ENCODE peak calls at places on chromosomes 3 and 15, in seven cellular contexts. N is A549, F is heart left ventricle, I is H1, J is AG04449, H is brain microvascular endothelial cell, G is psoas muscle. T is an unnamed sample.

GRCh38 chr3:38461086-38461390 is 7.3 kb downstream of the ACVR2B start:
- DNase-seq in N (no peak), F (no peak), I (no peak), J (no peak), H (no peak), G (no peak), T (no peak)

GRCh38 chr3:67809370-67809935 is 155.0 kb upstream of the SUCLG2 start:
- DNase-seq in N (no peak), F (no peak), I (no peak), J (no peak), H (no peak), G (no peak), T (no peak)

GRCh38 chr15:68466876-68467275 is 34.9 kb upstream of the ITGA11 start:
- DNase-seq in N (no peak), F (no peak), I (no peak), J (no peak), H (no peak), G (no peak), T (no peak)

GRCh38 chr3:8518138-8518537 is 16.5 kb downstream of the LMCD1 start:
- DNase-seq in N (no peak), F (no peak), I (no peak), J (no peak), H (peak), G (no peak), T (no peak)

GRCh38 chr3:683770-684169 is 409.1 kb upstream of the CNTN6 start:
- DNase-seq in N (no peak), F (no peak), I (no peak), J (no peak), H (no peak), G (no peak), T (no peak)

GRCh38 chr3:117393119-117393518 is 683.5 kb downstream of the TUSC7 start:
- DNase-seq in N (no peak), F (no peak), I (no peak), J (no peak), H (no peak), G (no peak), T (no peak)

GRCh38 chr3:107845355-107846281 is 245.2 kb downstream of the CD47 start:
- DNase-seq in N (no peak), F (no peak), I (no peak), J (no peak), H (peak), G (no peak), T (no peak)

GRCh38 chr3:113070226-113071220 is 79.7 kb downstream of the GTPBP8 start:
- DNase-seq in N (peak), F (no peak), I (no peak), J (no peak), H (peak), G (no peak), T (no peak)

GRCh38 chr3:99895106-99895705 is 77.5 kb downstream of the CMSS1 start:
- DNase-seq in N (no peak), F (no peak), I (no peak), J (no peak), H (no peak), G (no peak), T (no peak)

GRCh38 chr3:11706604-11707003 is 62.9 kb upstream of the VGLL4 start:
- DNase-seq in N (no peak), F (no peak), I (no peak), J (no peak), H (no peak), G (no peak), T (no peak)

GRCh38 chr3:11236588-11237461 is 35.4 kb upstream of the ATG7 start:
- DNase-seq in N (peak), F (peak), I (peak), J (no peak), H (peak), G (peak), T (peak)

GRCh38 chr15:29131336-29132109 is 138.1 kb downstream of the NSMCE3 start:
- DNase-seq in N (no peak), F (no peak), I (no peak), J (no peak), H (no peak), G (peak), T (no peak)

GRCh38 chr15:57436961-57437360 is 60.7 kb downstream of the CGNL1 start:
- DNase-seq in N (no peak), F (no peak), I (no peak), J (no peak), H (no peak), G (no peak), T (no peak)

GRCh38 chr3:7436542-7436941 is 575.6 kb downstream of the GRM7 start:
- DNase-seq in N (no peak), F (no peak), I (no peak), J (no peak), H (no peak), G (no peak), T (no peak)

GRCh38 chr15:70035719-70036077 is 62.0 kb downstream of the TLE3 start:
- DNase-seq in N (no peak), F (no peak), I (no peak), J (no peak), H (no peak), G (no peak), T (no peak)

GRCh38 chr3:59391131-59391530 is 341.3 kb upstream of the CFAP20DC start:
- DNase-seq in N (no peak), F (no peak), I (no peak), J (no peak), H (no peak), G (no peak), T (no peak)

GRCh38 chr15:51322622-51323296 is 15.6 kb downstream of the CYP19A1 start:
- DNase-seq in N (no peak), F (peak), I (no peak), J (no peak), H (no peak), G (peak), T (peak)

GRCh38 chr3:112012205-112012604 is 13.5 kb downstream of the TAGLN3 start:
- DNase-seq in N (no peak), F (no peak), I (no peak), J (no peak), H (no peak), G (no peak), T (no peak)

GRCh38 chr15:76647612-76648011 is 257.5 kb downstream of the SCAPER start:
- DNase-seq in N (no peak), F (no peak), I (no peak), J (no peak), H (no peak), G (no peak), T (no peak)

GRCh38 chr3:36833160-36833814 is 68.9 kb upstream of the DCLK3 start:
- DNase-seq in N (no peak), F (no peak), I (no peak), J (no peak), H (no peak), G (no peak), T (no peak)

GRCh38 chr3:127610105-127610504 is 11.9 kb downstream of the MCM2 start:
- DNase-seq in N (no peak), F (no peak), I (no peak), J (no peak), H (peak), G (peak), T (no peak)

GRCh38 chr15:45377630-45378148 is 655 bp downstream of the GATM start:
- DNase-seq in N (no peak), F (peak), I (peak), J (no peak), H (no peak), G (peak), T (no peak)

GRCh38 chr3:64150527-64151238 is 74.6 kb downstream of the PRICKLE2 start:
- DNase-seq in N (peak), F (peak), I (no peak), J (peak), H (peak), G (peak), T (no peak)

GRCh38 chr15:94205366-94205765 is 26.0 kb upstream of the MCTP2 start:
- DNase-seq in N (no peak), F (no peak), I (no peak), J (peak), H (no peak), G (no peak), T (no peak)

GRCh38 chr15:57196865-57197264 is 179.4 kb upstream of the CGNL1 start:
- DNase-seq in N (no peak), F (no peak), I (no peak), J (no peak), H (no peak), G (no peak), T (no peak)

GRCh38 chr3:182837855-182838454 is 44.7 kb downstream of the ATP11B start:
- DNase-seq in N (no peak), F (no peak), I (no peak), J (no peak), H (no peak), G (no peak), T (no peak)

GRCh38 chr3:58560771-58561311 is 16.4 kb downstream of the FAM107A start:
- DNase-seq in N (peak), F (no peak), I (peak), J (peak), H (peak), G (no peak), T (no peak)

GRCh38 chr3:117837391-117837790 is 1127.8 kb downstream of the TUSC7 start:
- DNase-seq in N (no peak), F (no peak), I (no peak), J (no peak), H (no peak), G (no peak), T (no peak)

GRCh38 chr15:74845581-74845980 is 2.6 kb upstream of the ULK3 start:
- DNase-seq in N (no peak), F (no peak), I (no peak), J (no peak), H (no peak), G (no peak), T (no peak)

GRCh38 chr3:190041333-190042041 is 79.2 kb downstream of the P3H2 start:
- DNase-seq in N (no peak), F (no peak), I (no peak), J (no peak), H (no peak), G (no peak), T (no peak)

GRCh38 chr15:71333839-71334238 is 218.6 kb downstream of the THSD4 start:
- DNase-seq in N (no peak), F (no peak), I (no peak), J (no peak), H (peak), G (no peak), T (no peak)

GRCh38 chr3:50389368-50389767 is 30.0 kb upstream of the TMEM115 start:
- DNase-seq in N (no peak), F (no peak), I (no peak), J (no peak), H (no peak), G (no peak), T (no peak)

GRCh38 chr3:50388021-50388719 is 28.8 kb upstream of the TMEM115 start:
- DNase-seq in N (peak), F (no peak), I (peak), J (no peak), H (no peak), G (no peak), T (no peak)

GRCh38 chr3:50390523-50391177 is 31.3 kb upstream of the TMEM115 start:
- DNase-seq in N (no peak), F (peak), I (no peak), J (no peak), H (no peak), G (peak), T (no peak)

GRCh38 chr3:50385741-50386140 is 26.4 kb upstream of the TMEM115 start:
- DNase-seq in N (no peak), F (no peak), I (no peak), J (no peak), H (no peak), G (no peak), T (no peak)

GRCh38 chr3:50388720-50389352 is 29.5 kb upstream of the TMEM115 start:
- DNase-seq in N (no peak), F (no peak), I (no peak), J (no peak), H (peak), G (no peak), T (no peak)
- TF ChIP-seq CTCF in N (no peak), F (no peak), I (no peak), J (no peak), H (no peak), G (no peak), T (no peak)

GRCh38 chr15:84684092-84684491 is 26.1 kb upstream of the NMB start:
- DNase-seq in N (no peak), F (no peak), I (no peak), J (no peak), H (peak), G (no peak), T (no peak)

GRCh38 chr15:84685304-84685703 is 27.3 kb upstream of the NMB start:
- DNase-seq in N (no peak), F (no peak), I (no peak), J (no peak), H (peak), G (peak), T (no peak)

DNA sequence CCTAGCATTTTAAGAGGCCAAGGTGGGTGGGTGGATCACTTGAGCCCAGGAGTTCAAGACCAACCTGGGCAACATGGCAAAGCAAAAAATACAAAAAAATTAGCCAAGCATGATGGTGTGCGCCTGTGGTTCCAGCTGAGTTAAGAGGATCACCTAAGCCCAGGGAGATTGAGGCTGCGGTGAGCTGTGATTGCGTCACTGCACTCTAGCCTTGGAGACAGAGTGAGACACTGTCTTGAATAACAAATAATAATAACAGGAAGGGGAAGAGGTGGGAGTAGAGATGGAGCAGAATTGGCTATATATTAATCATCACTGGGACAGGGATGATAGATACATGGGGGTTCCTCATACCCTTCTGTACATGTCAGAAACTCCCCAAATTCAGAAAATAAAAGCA is 23.8 kb upstream of the NMB start:
- DNase-seq in N (no peak), F (no peak), I (no peak), J (no peak), H (peak), G (no peak), T (no peak)
- TF ChIP-seq CTCF in N (no peak), F (no peak), I (no peak), J (no peak), H (no peak), G (no peak), T (no peak)

GRCh38 chr3:153210116-153210515 is 48.1 kb downstream of the RAP2B start:
- DNase-seq in N (no peak), F (no peak), I (no peak), J (no peak), H (no peak), G (no peak), T (no peak)
- TF ChIP-seq CTCF in N (no peak), F (no peak), I (no peak), J (no peak), H (no peak), G (no peak), T (no peak)

GRCh38 chr15:80310776-80311175 is 58.8 kb upstream of the CTXND1 start:
- DNase-seq in N (no peak), F (no peak), I (no peak), J (no peak), H (no peak), G (no peak), T (no peak)

GRCh38 chr15:80308002-80308401 is 56.0 kb upstream of the CTXND1 start:
- DNase-seq in N (no peak), F (no peak), I (peak), J (no peak), H (no peak), G (no peak), T (no peak)

GRCh38 chr15:80309769-80310384 is 57.9 kb upstream of the CTXND1 start:
- DNase-seq in N (peak), F (no peak), I (no peak), J (peak), H (no peak), G (no peak), T (no peak)
- TF ChIP-seq CTCF in N (peak), F (peak), I (peak), J (peak), H (peak), G (peak), T (no peak)

GRCh38 chr3:105368575-105369500 is 2.1 kb downstream of the ALCAM start:
- DNase-seq in N (peak), F (no peak), I (peak), J (no peak), H (peak), G (peak), T (peak)

GRCh38 chr3:105366302-105367062 is at the start of gene ALCAM:
- DNase-seq in N (peak), F (peak), I (peak), J (peak), H (peak), G (peak), T (peak)

GRCh38 chr3:105367063-105367405 is 325 bp downstream of the ALCAM start:
- DNase-seq in N (peak), F (no peak), I (no peak), J (no peak), H (no peak), G (no peak), T (no peak)

GRCh38 chr3:105367406-105368213 is 901 bp downstream of the ALCAM start:
- DNase-seq in N (peak), F (peak), I (peak), J (no peak), H (peak), G (peak), T (peak)

GRCh38 chr3:105369501-105370371 is 3.0 kb downstream of the ALCAM start:
- DNase-seq in N (peak), F (peak), I (peak), J (no peak), H (peak), G (peak), T (peak)
- TF ChIP-seq CTCF in N (peak), F (peak), I (no peak), J (peak), H (peak), G (peak), T (no peak)

GRCh38 chr15:79769081-79769481 is 127.7 kb downstream of the MTHFS start:
- DNase-seq in N (peak), F (no peak), I (no peak), J (no peak), H (peak), G (no peak), T (no peak)
- TF ChIP-seq CTCF in N (peak), F (peak), I (peak), J (no peak), H (peak), G (peak), T (no peak)